ENCODE peak calls at places on chromosomes 5 and 9, in six cellular contexts. W is fibroblast of lung, Z is tibial nerve, Y is kidney, M is ovary, B is Panc1. T is an unnamed sample. For H3K9me3, the result is how much of the 10 kb centered on the place peaks cover.

GRCh38 chr5:140044041-140044440 is 942 bp upstream of the NRG2 start:
- DNase-seq in B (no peak), M (no peak), Y (no peak), Z (no peak), W (no peak), T (no peak)

GRCh38 chr5:148873690-148874485 is 47.5 kb downstream of the ADRB2 start:
- DNase-seq in Z (no peak), M (no peak), B (no peak), W (no peak), Y (no peak), T (no peak)

GRCh38 chr9:13915591-13916301 is 398.2 kb downstream of the NFIB start:
- DNase-seq in Z (no peak), Y (no peak), B (no peak), W (peak), M (no peak), T (no peak)

GRCh38 chr9:8764041-8764440 is 964.5 kb upstream of the DMAC1 start:
- DNase-seq in B (no peak), M (no peak), Z (no peak), W (peak), Y (no peak), T (no peak)

GRCh38 chr5:136776022-136776927 is 410.9 kb upstream of the TRPC7 start:
- DNase-seq in B (no peak), M (no peak), W (peak), Z (no peak), Y (no peak), T (no peak)

GRCh38 chr5:145937432-145938250 is 1.3 kb downstream of the SH3RF2 start:
- DNase-seq in M (no peak), Y (no peak), Z (no peak), B (no peak), W (peak), T (no peak)

GRCh38 chr9:134187821-134188420 is 23.6 kb upstream of the RNU6ATAC start:
- DNase-seq in M (peak), Z (peak), B (no peak), W (no peak), Y (peak), T (peak)

GRCh38 chr5:83204651-83205050 is 127.3 kb downstream of the XRCC4 start:
- DNase-seq in B (no peak), Y (no peak), M (no peak), Z (no peak), W (no peak), T (no peak)

GRCh38 chr9:14768561-14769234 is 46.2 kb upstream of the CER1 start:
- DNase-seq in B (peak), Y (no peak), M (no peak), Z (no peak), W (peak), T (no peak)

GRCh38 chr5:172443441-172444109 is 10.8 kb downstream of the SH3PXD2B start:
- DNase-seq in Y (no peak), W (peak), B (no peak), M (peak), Z (peak), T (peak)

GRCh38 chr9:94757158-94757557 is 30.7 kb downstream of the AOPEP start:
- DNase-seq in M (no peak), Y (no peak), B (no peak), W (peak), Z (no peak), T (no peak)

GRCh38 chr5:89211836-89212235 is 328.9 kb upstream of the MEF2C start:
- DNase-seq in M (no peak), W (peak), Z (no peak), Y (no peak), B (no peak), T (no peak)

GRCh38 chr9:98887918-98888510 is 55.7 kb upstream of the COL15A1 start:
- DNase-seq in M (no peak), Y (no peak), B (no peak), Z (no peak), W (peak), T (no peak)

GRCh38 chr9:13292158-13292557 is 12.7 kb upstream of the MPDZ start:
- DNase-seq in Y (no peak), W (no peak), Z (no peak), M (no peak), B (no peak), T (no peak)

GRCh38 chr5:36569456-36569855 is 37.0 kb upstream of the SLC1A3 start:
- DNase-seq in M (peak), B (no peak), Z (no peak), Y (no peak), W (peak), T (no peak)

GRCh38 chr9:133107245-133107722 is 13.8 kb downstream of the RALGDS start:
- DNase-seq in W (no peak), Z (no peak), Y (peak), B (no peak), M (peak), T (no peak)

DNA sequence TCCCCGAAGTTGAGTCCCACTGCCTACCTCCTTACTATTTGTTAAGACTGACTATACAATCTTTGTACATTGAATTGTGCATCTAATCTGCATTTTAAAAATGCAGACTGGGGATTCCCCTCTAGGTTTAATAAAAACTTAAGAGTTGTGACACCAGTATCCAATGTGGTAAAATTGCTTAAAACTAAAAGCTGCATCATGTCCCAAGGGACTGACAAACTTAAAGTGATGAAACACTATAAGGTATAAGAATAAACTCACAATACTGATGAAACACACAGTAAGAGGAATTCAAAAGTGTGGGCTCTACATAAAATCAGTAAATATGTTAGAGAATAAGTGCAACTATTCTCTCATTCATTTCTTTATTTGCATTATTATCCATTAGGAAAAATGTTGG is 1905.1 kb downstream of the MAT2B start:
- DNase-seq in M (no peak), B (no peak), Y (no peak), Z (no peak), W (no peak), T (no peak)
- H3K9me3 ChIP-seq in M (under half), B (under half), Y (under half), Z (under half), W (under half), T (under half)

GRCh38 chr9:40925149-40925548 is 203.3 kb downstream of the FOXD4L6 start:
- DNase-seq in M (no peak), B (no peak), Z (no peak), W (no peak), Y (no peak), T (no peak)

GRCh38 chr9:40927851-40928802 is 200.4 kb downstream of the FOXD4L6 start:
- DNase-seq in B (no peak), M (no peak), W (no peak), Y (no peak), Z (no peak), T (no peak)

GRCh38 chr9:40927260-40927631 is 201.2 kb downstream of the FOXD4L6 start:
- DNase-seq in B (no peak), Z (no peak), W (no peak), M (no peak), Y (no peak), T (no peak)

GRCh38 chr9:40928803-40929487 is 199.5 kb downstream of the FOXD4L6 start:
- DNase-seq in B (no peak), Z (no peak), Y (no peak), W (no peak), M (no peak), T (no peak)

DNA sequence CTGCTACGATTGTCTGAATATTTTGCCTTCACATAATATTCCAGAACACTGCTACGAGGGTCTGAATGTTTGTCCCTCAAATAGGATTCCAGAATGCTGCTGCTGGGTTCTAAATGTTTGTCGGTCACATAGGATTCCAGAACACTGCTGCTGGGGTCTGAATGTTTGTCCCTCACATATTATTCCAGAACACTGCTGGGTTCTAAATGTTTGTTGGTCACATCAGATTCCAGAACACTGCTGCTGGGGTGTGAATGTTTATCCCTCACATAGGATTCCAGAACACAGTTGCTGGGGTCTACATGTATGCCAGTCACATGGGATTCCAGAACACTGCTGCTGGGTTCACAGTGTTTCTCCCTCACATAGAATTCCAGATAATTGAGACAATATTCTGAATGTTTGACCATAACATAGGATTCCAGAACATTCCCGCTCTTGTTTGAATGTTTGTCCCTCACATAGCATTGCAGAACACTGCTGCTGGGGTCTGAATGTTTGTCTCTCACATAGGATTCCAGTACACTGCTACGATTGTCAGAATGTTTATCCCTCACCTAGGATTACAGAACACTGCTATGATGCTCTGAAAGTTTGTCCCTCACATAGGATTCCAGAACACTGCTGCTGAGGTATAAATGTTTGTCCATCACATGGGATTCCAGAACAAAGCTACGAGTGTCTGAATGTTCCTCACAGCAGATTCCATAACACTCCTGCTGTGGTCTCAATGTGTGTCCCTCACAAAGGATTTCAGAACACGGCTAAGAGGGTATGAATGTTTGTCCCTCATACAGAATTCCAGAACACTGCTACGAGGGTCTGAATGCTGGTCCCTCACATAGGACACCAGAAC is 201.8 kb downstream of the FOXD4L6 start:
- DNase-seq in Z (no peak), M (no peak), Y (no peak), B (no peak), W (no peak), T (no peak)
- H3K9me3 ChIP-seq in Z (half or more), M (under half), Y (half or more), B (under half), W (under half), T (half or more)

GRCh38 chr5:179128041-179128365 is 67.8 kb downstream of the ZNF354C start:
- DNase-seq in Y (peak), W (no peak), M (peak), Z (no peak), B (no peak), T (no peak)
- H3K9me3 ChIP-seq in Y (under half), W (under half), M (under half), Z (under half), B (under half), T (under half)

GRCh38 chr9:20505574-20505973 is 116.7 kb downstream of the MLLT3 start:
- DNase-seq in M (no peak), B (no peak), Y (no peak), Z (no peak), W (no peak), T (no peak)

GRCh38 chr9:20506631-20507030 is 115.7 kb downstream of the MLLT3 start:
- DNase-seq in Z (no peak), W (no peak), B (no peak), Y (no peak), M (no peak), T (no peak)

GRCh38 chr9:20508242-20508641 is 114.1 kb downstream of the MLLT3 start:
- DNase-seq in Z (no peak), B (no peak), M (no peak), Y (no peak), W (no peak), T (no peak)

GRCh38 chr9:20507431-20507830 is 114.9 kb downstream of the MLLT3 start:
- DNase-seq in B (no peak), W (no peak), M (no peak), Y (no peak), Z (no peak), T (no peak)

DNA sequence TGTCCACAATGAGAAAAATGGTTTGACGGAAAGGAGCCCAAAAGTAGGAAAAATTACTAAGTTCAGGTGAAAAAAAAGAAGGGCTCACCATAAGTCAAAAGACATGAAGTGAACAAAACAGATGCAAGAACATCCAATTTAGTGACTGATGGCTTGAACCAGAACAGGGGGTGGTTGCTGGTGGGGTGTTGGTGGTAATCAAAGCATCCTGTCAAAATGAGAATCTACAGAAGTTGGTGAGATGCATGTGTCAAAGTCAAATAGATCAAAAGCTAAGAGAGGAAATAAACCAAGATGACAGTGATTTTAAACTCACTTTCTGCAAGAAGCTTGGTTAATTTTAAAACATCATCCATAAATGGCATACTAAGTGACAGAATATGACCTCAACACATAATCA is 117.4 kb downstream of the MLLT3 start:
- DNase-seq in M (no peak), Z (no peak), W (no peak), Y (no peak), B (no peak), T (no peak)
- H3K9me3 ChIP-seq in M (under half), Z (under half), W (under half), Y (under half), B (under half), T (under half)

GRCh38 chr5:141192110-141192725 is at the start of gene PCDHB10:
- DNase-seq in W (peak), M (no peak), Z (no peak), B (no peak), Y (peak), T (no peak)

GRCh38 chr5:141199359-141200235 is at the start of gene PCDHB11:
- DNase-seq in W (no peak), B (peak), M (no peak), Y (no peak), Z (no peak), T (no peak)

DNA sequence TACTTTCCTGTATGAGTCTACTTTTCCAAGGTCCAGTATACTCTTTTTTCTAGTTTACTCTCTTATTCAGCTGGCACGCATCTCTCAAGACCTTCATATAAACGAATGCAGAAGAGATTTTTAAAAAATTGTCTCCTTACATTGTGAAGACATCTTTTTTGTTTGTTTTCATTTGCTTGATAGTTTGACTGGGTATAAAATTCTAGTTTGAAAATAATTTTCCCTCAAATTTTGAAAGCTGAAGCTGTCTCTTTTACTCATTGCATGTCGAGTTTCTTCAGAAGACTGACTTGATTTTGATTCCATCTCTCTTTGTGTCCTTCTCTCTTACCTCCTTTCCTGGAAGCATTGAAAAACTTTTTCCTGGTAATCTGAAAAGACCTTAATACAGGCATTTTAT is 3.1 kb upstream of the PCDHB11 start:
- DNase-seq in B (no peak), W (no peak), Y (no peak), Z (no peak), M (no peak), T (no peak)
- H3K9me3 ChIP-seq in B (under half), W (under half), Y (under half), Z (half or more), M (under half), T (half or more)

GRCh38 chr9:22840641-22841040 is 394.0 kb downstream of the DMRTA1 start:
- DNase-seq in W (no peak), B (no peak), M (no peak), Z (no peak), Y (no peak), T (no peak)

DNA sequence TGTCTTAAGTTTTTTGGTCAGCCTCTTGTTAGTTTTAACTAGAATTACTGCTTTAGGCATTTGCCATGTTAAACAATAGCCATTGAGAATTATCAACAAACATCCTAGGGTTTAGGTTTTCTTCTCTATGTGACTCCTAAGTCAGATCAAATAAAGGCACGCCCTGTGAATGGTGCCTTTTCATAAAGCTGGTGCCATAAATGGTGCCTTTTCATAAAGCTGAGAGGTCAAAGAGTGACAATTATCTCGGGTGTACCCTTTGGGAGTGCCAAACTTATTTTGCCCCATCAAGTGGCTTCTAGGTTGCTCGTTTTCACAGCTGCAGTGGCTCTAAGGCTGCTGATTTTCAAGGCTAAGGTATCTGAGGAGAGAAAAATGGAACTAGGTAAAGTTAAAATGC is 391.6 kb downstream of the DMRTA1 start:
- DNase-seq in Y (no peak), W (no peak), Z (no peak), B (no peak), M (no peak), T (no peak)
- H3K9me3 ChIP-seq in Y (under half), W (under half), Z (under half), B (under half), M (under half), T (under half)

T was measured in heart left ventricle.